ENCODE peak calls at places on chromosomes 2 and 18, in nine cellular contexts. J is kidney epithelial cell, O is kidney, T is uterus, E is PC-3, R is mesendoderm, P is cardiac muscle cell, I is sigmoid colon, Y is heart right ventricle. L is an unnamed sample.

GRCh38 chr2:66698879-66699278 is 264.0 kb downstream of the MEIS1 start:
- DNase-seq in J (no peak), O (no peak), T (no peak), E (no peak), R (no peak), P (no peak), I (no peak), Y (no peak), L (no peak)

GRCh38 chr18:493974-494601 is 6.4 kb downstream of the COLEC12 start:
- DNase-seq in J (no peak), O (no peak), T (no peak), E (no peak), R (peak; percentile 59), P (peak; percentile 61), I (no peak), Y (no peak), L (no peak)

GRCh38 chr2:74648009-74648443 is at the start of gene M1AP:
- DNase-seq in J (no peak), O (peak; percentile 75), T (no peak), E (no peak), R (peak; percentile 71), P (no peak), I (no peak), Y (no peak), L (no peak)

GRCh38 chr2:9473308-9473984 is 905 bp upstream of the IAH1 start:
- DNase-seq in J (no peak), O (no peak), T (no peak), E (peak; percentile 32), R (peak; percentile 63), P (no peak), I (no peak), Y (no peak), L (no peak)

GRCh38 chr2:111698743-111699554 is 185.0 kb downstream of the ANAPC1 start:
- DNase-seq in J (peak; percentile 98), O (peak; percentile 89), T (peak; percentile 29), E (peak; percentile 98), R (peak; percentile 85), P (peak; percentile 98), I (peak; percentile 72), Y (peak; percentile 49), L (peak; percentile 90)

GRCh38 chr2:137957033-137957432 is 7.2 kb upstream of the HNMT start:
- DNase-seq in J (peak; percentile 61), O (no peak), T (no peak), E (no peak), R (no peak), P (peak; percentile 95), I (no peak), Y (no peak), L (peak; percentile 88)

GRCh38 chr18:25055076-25055475 is 296.9 kb downstream of the ZNF521 start:
- DNase-seq in J (no peak), O (no peak), T (no peak), E (peak; percentile 35), R (no peak), P (peak; percentile 4), I (no peak), Y (no peak), L (no peak)

GRCh38 chr2:96685592-96686459 is 43.3 kb downstream of the FER1L5 start:
- DNase-seq in J (no peak), O (no peak), T (no peak), E (no peak), R (peak; percentile 67), P (peak; percentile 73), I (peak; percentile 60), Y (peak; percentile 35), L (no peak)

GRCh38 chr2:116511426-116511825 is 1303.1 kb upstream of the DDX18 start:
- DNase-seq in J (no peak), O (no peak), T (no peak), E (peak; percentile 19), R (no peak), P (no peak), I (no peak), Y (no peak), L (no peak)

GRCh38 chr2:161905389-161906046 is 168.5 kb downstream of the DPP4 start:
- DNase-seq in J (peak; percentile 59), O (no peak), T (no peak), E (peak; percentile 81), R (no peak), P (peak; percentile 3), I (no peak), Y (no peak), L (no peak)

GRCh38 chr2:75994759-75995158 is 284.0 kb upstream of the GCFC2 start:
- DNase-seq in J (no peak), O (no peak), T (no peak), E (peak; percentile 13), R (peak; percentile 23), P (no peak), I (no peak), Y (no peak), L (no peak)

GRCh38 chr2:16716051-16716450 is 50.4 kb upstream of the CYRIA start:
- DNase-seq in J (no peak), O (no peak), T (no peak), E (no peak), R (peak; percentile 47), P (no peak), I (no peak), Y (no peak), L (no peak)

GRCh38 chr2:239161711-239162140 is 239.1 kb downstream of the HDAC4 start:
- DNase-seq in J (no peak), O (peak; percentile 58), T (peak; percentile 10), E (no peak), R (no peak), P (no peak), I (peak; percentile 34), Y (no peak), L (no peak)

GRCh38 chr2:28150211-28150879 is 242.3 kb upstream of the FOSL2 start:
- DNase-seq in J (no peak), O (no peak), T (peak; percentile 36), E (no peak), R (no peak), P (peak; percentile 33), I (no peak), Y (no peak), L (no peak)

GRCh38 chr2:102064679-102065674 is 73.2 kb downstream of the IL1R2 start:
- DNase-seq in J (no peak), O (no peak), T (no peak), E (no peak), R (no peak), P (peak; percentile 86), I (no peak), Y (no peak), L (no peak)

GRCh38 chr2:10052216-10052615 is 8.9 kb downstream of the KLF11 start:
- DNase-seq in J (no peak), O (peak; percentile 59), T (no peak), E (no peak), R (no peak), P (no peak), I (no peak), Y (no peak), L (no peak)

GRCh38 chr2:75022516-75022915 is 64.1 kb downstream of the POLE4 start:
- DNase-seq in J (no peak), O (no peak), T (no peak), E (no peak), R (no peak), P (peak; percentile 72), I (no peak), Y (no peak), L (no peak)

GRCh38 chr2:14941151-14941631 is 308.7 kb downstream of the LRATD1 start:
- DNase-seq in J (no peak), O (no peak), T (no peak), E (no peak), R (no peak), P (no peak), I (no peak), Y (peak; percentile 38), L (no peak)

GRCh38 chr2:214169736-214170135 is 241.1 kb upstream of the VWC2L start:
- DNase-seq in J (no peak), O (no peak), T (no peak), E (no peak), R (no peak), P (no peak), I (no peak), Y (no peak), L (no peak)

GRCh38 chr2:979286-979928 is 28.8 kb downstream of the SNTG2 start:
- DNase-seq in J (no peak), O (no peak), T (no peak), E (no peak), R (no peak), P (no peak), I (no peak), Y (no peak), L (no peak)

GRCh38 chr2:985317-985898 is 34.8 kb downstream of the SNTG2 start:
- DNase-seq in J (no peak), O (no peak), T (no peak), E (no peak), R (no peak), P (no peak), I (no peak), Y (no peak), L (no peak)

GRCh38 chr2:981258-981657 is 30.6 kb downstream of the SNTG2 start:
- DNase-seq in J (no peak), O (no peak), T (no peak), E (no peak), R (no peak), P (no peak), I (no peak), Y (no peak), L (no peak)

DNA sequence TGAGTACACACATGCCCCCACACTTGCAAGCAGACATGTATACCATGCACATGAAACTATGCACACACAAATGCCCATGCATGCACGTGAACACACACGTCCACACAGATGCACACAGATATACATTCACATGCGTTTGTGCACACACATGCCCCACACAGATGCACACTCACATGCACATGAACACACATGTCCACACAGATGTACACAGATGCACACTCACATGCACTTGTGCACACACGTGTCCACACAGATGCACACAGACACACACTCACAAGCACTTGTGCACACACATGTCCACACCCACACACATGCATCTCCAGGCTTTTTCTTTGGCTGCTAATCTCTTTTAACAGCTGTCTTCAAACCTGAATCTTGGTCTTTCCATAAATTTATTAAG is 31.1 kb downstream of the SNTG2 start:
- DNase-seq in J (no peak), O (no peak), T (no peak), E (no peak), R (no peak), P (no peak), I (no peak), Y (no peak), L (no peak)
- H3K4me3 ChIP-seq in J (no peak overlapping the region), O (no peak overlapping the region), T (no peak overlapping the region), E (no peak overlapping the region), R (no peak overlapping the region), P (no peak overlapping the region), I (no peak overlapping the region), Y (no peak overlapping the region), L (no peak overlapping the region)

GRCh38 chr2:36854241-36854640 is 112.1 kb downstream of the STRN start:
- DNase-seq in J (no peak), O (no peak), T (no peak), E (no peak), R (no peak), P (no peak), I (no peak), Y (no peak), L (no peak)
- H3K36me3 ChIP-seq in J (no peaks in the 10 kb centered on the region), O (peaks cover 3% of the 10 kb centered on the region), T (no peaks in the 10 kb centered on the region), E (peaks cover 17% of the 10 kb centered on the region), R (no peaks in the 10 kb centered on the region), P (peaks cover 50% of the 10 kb centered on the region), I (peaks cover 63% of the 10 kb centered on the region), Y (peaks cover 100% of the 10 kb centered on the region), L (no peaks in the 10 kb centered on the region)

GRCh38 chr2:85275984-85276540 is 51.7 kb downstream of the TGOLN2 start:
- DNase-seq in J (no peak), O (no peak), T (no peak), E (no peak), R (no peak), P (no peak), I (no peak), Y (no peak), L (no peak)
- H3K4me3 ChIP-seq in J (no peak overlapping the region), O (peak overlapping the region; percentile 38), T (no peak overlapping the region), E (no peak overlapping the region), R (no peak overlapping the region), P (no peak overlapping the region), I (peak overlapping the region; percentile 11), Y (peak overlapping the region; percentile 29), L (no peak overlapping the region)

GRCh38 chr2:152738438-152738837 is 20.0 kb downstream of the ARL6IP6 start:
- DNase-seq in J (no peak), O (no peak), T (no peak), E (no peak), R (no peak), P (no peak), I (no peak), Y (no peak), L (no peak)
- H3K36me3 ChIP-seq in J (no peaks in the 10 kb centered on the region), O (peaks cover 6% of the 10 kb centered on the region), T (no peaks in the 10 kb centered on the region), E (peaks cover 24% of the 10 kb centered on the region), R (no peaks in the 10 kb centered on the region), P (peaks cover 18% of the 10 kb centered on the region), I (peaks cover 37% of the 10 kb centered on the region), Y (peaks cover 46% of the 10 kb centered on the region), L (no peaks in the 10 kb centered on the region)

L was measured in BJ.